ENCODE peak calls at places on chromosome 1, in five cellular contexts. A, W, H, T and N are unnamed samples.

GRCh38 chr1:168637350-168637991 is 61.1 kb downstream of the XCL1 start:
- DNase-seq in A (no peak), H (peak), W (no peak), T (peak), N (no peak)

GRCh38 chr1:162349635-162350330 is 26.9 kb downstream of the SPATA46 start:
- DNase-seq in W (no peak), T (peak), A (no peak), H (no peak), N (no peak)

GRCh38 chr1:202143768-202144509 is 598 bp downstream of the ARL8A start:
- DNase-seq in T (no peak), W (peak), H (peak), A (peak), N (no peak)

GRCh38 chr1:229619002-229619401 is 6.9 kb downstream of the TAF5L start:
- DNase-seq in H (no peak), T (no peak), W (no peak), A (no peak), N (no peak)

GRCh38 chr1:147618077-147618569 is 52.2 kb downstream of the ACP6 start:
- DNase-seq in T (no peak), A (no peak), H (no peak), W (no peak), N (no peak)

GRCh38 chr1:94142022-94142421 is 21.1 kb upstream of the ABCA4 start:
- DNase-seq in W (no peak), A (no peak), H (no peak), T (no peak), N (no peak)

GRCh38 chr1:15717418-15718131 is 18.5 kb upstream of the SLC25A34 start:
- DNase-seq in W (no peak), H (no peak), T (no peak), A (no peak), N (no peak)

GRCh38 chr1:94951056-94951455 is 24.1 kb upstream of the CNN3 start:
- DNase-seq in H (no peak), A (no peak), T (no peak), W (no peak), N (no peak)

GRCh38 chr1:208142632-208143390 is 101.4 kb downstream of the PLXNA2 start:
- DNase-seq in H (no peak), A (no peak), W (no peak), T (no peak), N (no peak)

GRCh38 chr1:219277304-219277840 is 103.7 kb downstream of the LYPLAL1 start:
- DNase-seq in A (no peak), H (no peak), W (no peak), T (no peak), N (no peak)

GRCh38 chr1:46166521-46167462 is 8.1 kb upstream of the TSPAN1 start:
- DNase-seq in A (peak), H (peak), W (no peak), T (no peak), N (no peak)

GRCh38 chr1:20119351-20119750 is at the start of gene PLA2G2D:
- DNase-seq in W (no peak), A (no peak), T (no peak), H (no peak), N (no peak)

GRCh38 chr1:158035976-158036583 is 42.6 kb downstream of the KIRREL1 start:
- DNase-seq in H (peak), T (peak), W (peak), A (no peak), N (no peak)

GRCh38 chr1:168783831-168784230 is 54.8 kb upstream of the DPT start:
- DNase-seq in A (no peak), T (no peak), W (no peak), H (no peak), N (no peak)

GRCh38 chr1:98323906-98324358 is 337.6 kb upstream of the SNX7 start:
- DNase-seq in W (peak), A (no peak), T (peak), H (peak), N (no peak)

GRCh38 chr1:223849855-223850254 is 4.1 kb upstream of the TP53BP2 start:
- DNase-seq in A (no peak), H (no peak), T (no peak), W (no peak), N (no peak)

GRCh38 chr1:13662498-13662897 is 37.5 kb upstream of the PRDM2 start:
- DNase-seq in A (no peak), W (peak), H (no peak), T (no peak), N (no peak)

GRCh38 chr1:20494609-20495311 is 8.8 kb upstream of the CAMK2N1 start:
- DNase-seq in W (no peak), H (no peak), A (no peak), T (peak), N (no peak)

GRCh38 chr1:12152106-12152891 is 14.5 kb upstream of the TNFRSF1B start:
- DNase-seq in A (no peak), H (no peak), T (no peak), W (no peak), N (no peak)

GRCh38 chr1:247273013-247273412 is 17.1 kb downstream of the VN1R5 start:
- DNase-seq in T (no peak), A (no peak), H (no peak), W (no peak), N (no peak)

GRCh38 chr1:44619261-44619900 is 54.9 kb downstream of the TMEM53 start:
- DNase-seq in A (peak), T (no peak), H (no peak), W (no peak), N (no peak)

GRCh38 chr1:219317762-219318353 is 144.2 kb downstream of the LYPLAL1 start:
- DNase-seq in H (peak), A (no peak), T (no peak), W (no peak), N (no peak)

GRCh38 chr1:81710858-81711257 is 89.9 kb upstream of the ADGRL2 start:
- DNase-seq in T (no peak), W (no peak), H (no peak), A (no peak), N (no peak)

GRCh38 chr1:244100691-244101453 is 49.8 kb downstream of the ZBTB18 start:
- DNase-seq in T (no peak), W (no peak), A (no peak), H (no peak), N (no peak)

GRCh38 chr1:87335175-87335992 is 6.7 kb downstream of the LMO4 start:
- DNase-seq in H (peak), W (peak), A (peak), T (no peak), N (no peak)

GRCh38 chr1:147902183-147902845 is at the start of gene GJA8:
- DNase-seq in H (no peak), W (no peak), A (no peak), T (no peak), N (no peak)

GRCh38 chr1:175548774-175549173 is 194.6 kb downstream of the TNR start:
- DNase-seq in W (no peak), H (no peak), T (no peak), A (no peak), N (no peak)

GRCh38 chr1:81600878-81601658 is 199.7 kb upstream of the ADGRL2 start:
- DNase-seq in A (no peak), H (no peak), T (no peak), W (no peak), N (no peak)

DNA sequence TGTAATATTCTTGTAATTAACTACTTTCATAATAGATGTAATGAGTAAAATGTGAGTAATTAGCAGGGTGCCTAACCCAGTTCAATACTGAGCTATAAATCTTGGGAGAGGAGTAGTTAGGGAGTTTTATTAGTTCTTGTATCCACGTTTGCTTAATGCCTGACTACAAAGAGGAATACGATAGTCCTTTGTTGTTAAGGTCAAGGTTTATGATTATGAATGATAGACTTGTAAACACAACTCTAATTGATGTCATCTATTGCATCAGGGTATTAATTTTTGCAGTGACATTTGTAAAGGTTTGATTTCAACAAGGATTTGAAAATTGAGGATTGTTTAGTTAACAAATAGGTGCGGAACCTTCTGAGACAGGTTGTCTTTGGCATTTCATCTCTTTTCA is 9.6 kb downstream of the SOAT1 start:
- DNase-seq in H (no peak), W (no peak), A (no peak), T (no peak), N (no peak)
- TF ChIP-seq POLR2AphosphoS5 in H (no peak), W (no peak), A (no peak), T (no peak), N (no peak)

GRCh38 chr1:2210786-2211185 is 16.2 kb upstream of the FAAP20 start:
- DNase-seq in A (peak), W (no peak), H (no peak), T (no peak), N (no peak)

GRCh38 chr1:2212167-2212541 is 16.0 kb upstream of the SKI start:
- DNase-seq in T (no peak), W (peak), A (no peak), H (no peak), N (no peak)

GRCh38 chr1:2208309-2209239 is 14.0 kb upstream of the FAAP20 start:
- DNase-seq in A (peak), H (no peak), W (peak), T (no peak), N (no peak)

GRCh38 chr1:2209400-2210083 is 15.0 kb upstream of the FAAP20 start:
- DNase-seq in A (peak), H (no peak), W (no peak), T (no peak), N (no peak)

GRCh38 chr1:2210084-2210653 is 15.6 kb upstream of the FAAP20 start:
- DNase-seq in H (no peak), A (peak), W (no peak), T (no peak), N (no peak)
- TF ChIP-seq POLR2AphosphoS5 in H (no peak), A (no peak), W (no peak), T (no peak), N (no peak)

GRCh38 chr1:184866582-184866981 is 107.7 kb downstream of the NIBAN1 start:
- DNase-seq in T (no peak), H (no peak), A (no peak), W (no peak), N (no peak)
- TF ChIP-seq POLR2AphosphoS5 in T (no peak), H (no peak), A (no peak), W (no peak), N (no peak)

GRCh38 chr1:185044387-185044786 is 971 bp upstream of the RNF2 start:
- DNase-seq in T (no peak), A (no peak), W (no peak), H (no peak), N (no peak)

GRCh38 chr1:185046639-185047038 is 1.3 kb downstream of the RNF2 start:
- DNase-seq in W (no peak), T (no peak), A (no peak), H (no peak), N (no peak)

GRCh38 chr1:185045793-185046441 is 559 bp downstream of the RNF2 start:
- DNase-seq in W (peak), H (peak), A (no peak), T (no peak), N (no peak)

GRCh38 chr1:185041742-185042141 is 3.6 kb upstream of the RNF2 start:
- DNase-seq in W (no peak), A (no peak), T (no peak), H (no peak), N (no peak)

GRCh38 chr1:185044981-185045792 is at the start of gene RNF2:
- DNase-seq in W (peak), T (peak), H (peak), A (peak), N (no peak)
- TF ChIP-seq POLR2AphosphoS5 in W (no peak), T (peak), H (peak), A (peak), N (peak)

DNA sequence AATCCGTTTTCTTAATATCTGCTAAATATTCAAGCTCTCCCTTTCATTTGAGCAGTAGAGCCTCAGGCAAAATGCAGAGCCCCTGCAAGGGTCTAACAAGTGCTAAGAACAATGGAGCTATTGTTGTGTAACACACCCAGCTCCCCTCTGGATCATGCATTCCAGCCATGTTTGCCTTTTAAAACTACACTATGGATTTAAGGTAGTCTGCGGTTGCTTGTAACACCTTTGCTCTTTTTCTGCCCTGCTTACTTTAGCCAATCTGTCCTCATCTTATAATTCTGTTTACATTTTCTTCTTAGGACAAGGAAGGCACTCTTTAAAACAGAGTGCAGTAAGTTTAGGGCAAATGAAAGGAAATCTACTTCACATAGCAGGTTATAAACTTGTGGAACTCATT is 60.0 kb upstream of the C1orf105 start:
- DNase-seq in T (no peak), H (peak), A (no peak), W (no peak), N (no peak)
- TF ChIP-seq POLR2AphosphoS5 in T (no peak), H (no peak), A (no peak), W (no peak), N (no peak)

DNA sequence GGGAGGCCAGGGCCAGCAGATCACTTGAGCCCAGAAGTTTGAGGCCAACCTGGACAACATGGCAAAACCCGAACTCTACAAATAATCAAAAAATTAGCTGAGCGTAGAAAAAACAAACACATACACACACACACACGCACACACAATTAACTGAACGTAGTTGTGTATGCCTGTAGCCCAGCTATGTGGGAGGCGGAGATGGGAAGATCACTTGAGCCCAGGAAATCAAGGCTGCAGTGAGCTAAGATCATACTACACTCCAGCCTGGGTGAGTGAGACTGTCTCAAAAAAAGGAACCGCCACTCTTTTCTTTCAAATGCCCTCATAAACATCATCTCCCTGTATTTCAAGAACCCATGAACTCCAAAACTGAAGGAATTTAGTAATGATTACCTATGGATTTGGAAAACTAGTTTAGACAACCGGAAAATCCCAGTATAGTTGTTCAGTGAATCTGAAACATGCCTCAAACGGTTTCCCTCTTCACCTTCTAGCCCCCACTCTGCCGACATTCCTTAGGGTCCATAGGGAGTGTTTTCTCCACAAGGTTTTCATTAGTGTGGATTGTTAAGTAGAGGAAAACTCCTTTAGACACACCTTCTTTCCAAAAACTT is 4.5 kb downstream of the TXNIP start:
- DNase-seq in A (no peak), W (no peak), T (no peak), H (no peak), N (no peak)
- TF ChIP-seq POLR2AphosphoS5 in A (peak), W (no peak), T (no peak), H (peak), N (no peak)

GRCh38 chr1:210352575-210352974 is 23.9 kb downstream of the HHAT start:
- DNase-seq in A (no peak), W (no peak), H (no peak), T (no peak), N (no peak)
- TF ChIP-seq POLR2AphosphoS5 in A (no peak), W (no peak), H (no peak), T (no peak), N (no peak)

DNA sequence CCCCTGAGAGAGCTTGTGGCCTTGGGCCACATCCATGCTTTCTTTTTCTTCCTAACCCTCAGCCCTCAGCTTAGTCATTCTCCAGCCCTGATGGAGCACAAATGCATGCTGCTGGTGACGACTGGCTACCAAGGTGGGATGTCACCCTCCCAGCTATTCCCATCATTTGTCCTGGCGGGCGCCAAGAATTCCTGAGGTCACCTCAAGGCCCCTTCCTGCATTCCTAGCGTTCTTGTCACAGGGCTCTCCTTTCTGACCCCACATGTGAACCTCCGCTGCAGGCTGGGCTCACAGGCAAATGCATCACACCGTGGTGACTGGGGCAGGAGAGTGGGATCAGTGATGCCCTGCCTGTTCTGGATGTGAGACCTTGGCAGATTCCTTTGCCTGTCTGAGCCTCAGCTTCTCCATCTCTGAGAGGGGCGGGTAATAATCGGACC is 53.4 kb upstream of the IFFO2 start:
- DNase-seq in H (peak), T (peak), W (no peak), A (no peak), N (peak)
- TF ChIP-seq POLR2AphosphoS5 in H (no peak), T (no peak), W (no peak), A (no peak), N (no peak)

GRCh38 chr1:10791117-10791951 is 5.1 kb downstream of the CASZ1 start:
- DNase-seq in W (no peak), T (no peak), A (no peak), H (no peak), N (no peak)
- TF ChIP-seq POLR2AphosphoS5 in W (no peak), T (no peak), A (no peak), H (no peak), N (no peak)